ENCODE peak calls at places on chromosome 11, in eight cellular contexts. G is left colon; B is effector memory CD4-positive, alpha-beta T cell; U is AG08396; A is fibroblast of gingiva; Q is pancreas; Z is CD8-positive, alpha-beta T cell; J is astrocyte. L is an unnamed sample.

GRCh38 chr11:21514298-21514697 is 678.6 kb upstream of the ANO5 start:
- DNase-seq in G (no peak), B (no peak), U (no peak), A (no peak), Q (no peak), Z (no peak), J (no peak), L (no peak)

GRCh38 chr11:124602193-124602592 is 9.0 kb upstream of the PANX3 start:
- DNase-seq in G (no peak), B (no peak), U (peak), A (no peak), Q (no peak), Z (no peak), J (peak), L (no peak)

GRCh38 chr11:32610926-32611325 is 27.3 kb downstream of the EIF3M start:
- DNase-seq in G (no peak), B (no peak), U (no peak), A (no peak), Q (no peak), Z (no peak), J (no peak), L (no peak)

GRCh38 chr11:73980001-73980960 is 2.4 kb downstream of the UCP2 start:
- DNase-seq in G (peak), B (peak), U (peak), A (no peak), Q (peak), Z (peak), J (no peak), L (no peak)

GRCh38 chr11:19087658-19088057 is 27.1 kb upstream of the MRGPRX2 start:
- DNase-seq in G (no peak), B (no peak), U (peak), A (peak), Q (no peak), Z (no peak), J (peak), L (peak)

GRCh38 chr11:38791346-38791961 is 2193.4 kb upstream of the RAG2 start:
- DNase-seq in G (no peak), B (no peak), U (peak), A (peak), Q (peak), Z (no peak), J (peak), L (peak)

GRCh38 chr11:63599211-63600122 is 14.8 kb downstream of the PLAAT3 start:
- DNase-seq in G (no peak), B (no peak), U (peak), A (no peak), Q (no peak), Z (no peak), J (peak), L (peak)

GRCh38 chr11:1706634-1707400 is 9.8 kb downstream of the KRTAP5-6 start:
- DNase-seq in G (no peak), B (no peak), U (no peak), A (no peak), Q (no peak), Z (no peak), J (no peak), L (no peak)

GRCh38 chr11:67351275-67352005 is 1.9 kb downstream of the POLD4 start:
- DNase-seq in G (peak), B (peak), U (peak), A (peak), Q (peak), Z (peak), J (peak), L (peak)

GRCh38 chr11:111631666-111632039 is 29.4 kb downstream of the SIK2 start:
- DNase-seq in G (no peak), B (no peak), U (peak), A (peak), Q (no peak), Z (no peak), J (peak), L (peak)

GRCh38 chr11:9754041-9754471 is 90.2 kb downstream of the SWAP70 start:
- DNase-seq in G (no peak), B (no peak), U (no peak), A (peak), Q (no peak), Z (no peak), J (no peak), L (no peak)

GRCh38 chr11:100629671-100630070 is 57.4 kb upstream of the ARHGAP42 start:
- DNase-seq in G (no peak), B (no peak), U (no peak), A (no peak), Q (no peak), Z (no peak), J (no peak), L (no peak)

GRCh38 chr11:119181677-119182412 is 3.4 kb upstream of the NHERF4 start:
- DNase-seq in G (no peak), B (no peak), U (no peak), A (no peak), Q (no peak), Z (no peak), J (no peak), L (no peak)

GRCh38 chr11:118015385-118015841 is 29.2 kb downstream of the IL10RA start:
- DNase-seq in G (no peak), B (no peak), U (no peak), A (no peak), Q (no peak), Z (no peak), J (no peak), L (no peak)

GRCh38 chr11:15213471-15214231 is 98.9 kb downstream of the INSC start:
- DNase-seq in G (no peak), B (no peak), U (no peak), A (no peak), Q (no peak), Z (no peak), J (no peak), L (no peak)

GRCh38 chr11:45332486-45332934 is 46.4 kb upstream of the SYT13 start:
- DNase-seq in G (no peak), B (no peak), U (peak), A (no peak), Q (no peak), Z (no peak), J (peak), L (no peak)

GRCh38 chr11:28536504-28537267 is 428.5 kb downstream of the METTL15 start:
- DNase-seq in G (no peak), B (no peak), U (no peak), A (no peak), Q (no peak), Z (no peak), J (no peak), L (no peak)

GRCh38 chr11:1194231-1194976 is 28.5 kb upstream of the MUC5B start:
- DNase-seq in G (peak), B (no peak), U (no peak), A (no peak), Q (no peak), Z (no peak), J (no peak), L (no peak)

GRCh38 chr11:1780700-1781592 is 17.2 kb upstream of the CTSD start:
- DNase-seq in G (no peak), B (no peak), U (no peak), A (no peak), Q (no peak), Z (no peak), J (no peak), L (no peak)

L was measured in NCI-H226.